ENCODE peak calls at places on chromosomes 7 and 10, in nine cellular contexts. One of them, this sample, is unnamed. For H3K9me3, H3K4me1 and H3K27me3, the result is how much of the 10 kb centered on the place peaks cover.

GRCh38 chr7:140273417-140273816 is 96.6 kb upstream of the KDM7A start:
- DNase-seq in aorta: no peak
- DNase-seq in neural progenitor cell: no peak
- DNase-seq in lower lobe of right lung: no peak
- DNase-seq in heart right ventricle: no peak
- DNase-seq in esophagus squamous epithelium: no peak
- DNase-seq in body of pancreas: no peak
- DNase-seq in tibial nerve: no peak
- DNase-seq in pancreas: no peak
- DNase-seq in this sample: no peak

GRCh38 chr10:110553905-110554304 is 13.6 kb upstream of the SMC3 start:
- DNase-seq in pancreas: no peak
- DNase-seq in esophagus squamous epithelium: no peak
- DNase-seq in tibial nerve: no peak
- DNase-seq in aorta: no peak
- DNase-seq in body of pancreas: peak
- DNase-seq in lower lobe of right lung: no peak
- DNase-seq in neural progenitor cell: peak
- DNase-seq in heart right ventricle: no peak
- DNase-seq in this sample: no peak

GRCh38 chr10:114928818-114929217 is 9.2 kb upstream of the TRUB1 start:
- DNase-seq in esophagus squamous epithelium: no peak
- DNase-seq in aorta: no peak
- DNase-seq in neural progenitor cell: no peak
- DNase-seq in pancreas: peak
- DNase-seq in tibial nerve: no peak
- DNase-seq in body of pancreas: peak
- DNase-seq in lower lobe of right lung: no peak
- DNase-seq in heart right ventricle: no peak
- DNase-seq in this sample: no peak

GRCh38 chr10:132185601-132186487 is 904 bp upstream of the DPYSL4 start:
- DNase-seq in aorta: no peak
- DNase-seq in lower lobe of right lung: no peak
- DNase-seq in pancreas: peak
- DNase-seq in heart right ventricle: no peak
- DNase-seq in body of pancreas: peak
- DNase-seq in tibial nerve: no peak
- DNase-seq in neural progenitor cell: peak
- DNase-seq in esophagus squamous epithelium: no peak
- DNase-seq in this sample: no peak

GRCh38 chr10:93746844-93747284 is 10.9 kb upstream of the LGI1 start:
- DNase-seq in heart right ventricle: no peak
- DNase-seq in pancreas: no peak
- DNase-seq in esophagus squamous epithelium: no peak
- DNase-seq in lower lobe of right lung: no peak
- DNase-seq in tibial nerve: peak
- DNase-seq in body of pancreas: no peak
- DNase-seq in aorta: no peak
- DNase-seq in neural progenitor cell: peak
- DNase-seq in this sample: no peak

GRCh38 chr7:43490016-43490415 is 92.9 kb upstream of the STK17A start:
- DNase-seq in neural progenitor cell: no peak
- DNase-seq in tibial nerve: no peak
- DNase-seq in pancreas: no peak
- DNase-seq in heart right ventricle: peak
- DNase-seq in aorta: no peak
- DNase-seq in body of pancreas: no peak
- DNase-seq in lower lobe of right lung: no peak
- DNase-seq in esophagus squamous epithelium: no peak
- DNase-seq in this sample: no peak

GRCh38 chr10:78540355-78541076 is 506.9 kb downstream of the RPS24 start:
- DNase-seq in pancreas: no peak
- DNase-seq in esophagus squamous epithelium: no peak
- DNase-seq in lower lobe of right lung: no peak
- DNase-seq in neural progenitor cell: no peak
- DNase-seq in body of pancreas: no peak
- DNase-seq in tibial nerve: no peak
- DNase-seq in aorta: no peak
- DNase-seq in heart right ventricle: no peak
- DNase-seq in this sample: no peak

GRCh38 chr10:72315611-72316385 is 38.9 kb downstream of the DNAJB12 start:
- DNase-seq in esophagus squamous epithelium: no peak
- DNase-seq in heart right ventricle: peak
- DNase-seq in aorta: no peak
- DNase-seq in body of pancreas: peak
- DNase-seq in neural progenitor cell: no peak
- DNase-seq in pancreas: peak
- DNase-seq in tibial nerve: peak
- DNase-seq in lower lobe of right lung: no peak
- DNase-seq in this sample: no peak

GRCh38 chr7:101474178-101474577 is 111.5 kb downstream of the COL26A1 start:
- DNase-seq in esophagus squamous epithelium: no peak
- DNase-seq in lower lobe of right lung: no peak
- DNase-seq in heart right ventricle: no peak
- DNase-seq in tibial nerve: no peak
- DNase-seq in aorta: peak
- DNase-seq in body of pancreas: no peak
- DNase-seq in pancreas: no peak
- DNase-seq in neural progenitor cell: no peak
- DNase-seq in this sample: no peak

GRCh38 chr10:95395947-95396449 is 105.2 kb upstream of the PDLIM1 start:
- DNase-seq in pancreas: peak
- DNase-seq in esophagus squamous epithelium: no peak
- DNase-seq in heart right ventricle: peak
- DNase-seq in body of pancreas: peak
- DNase-seq in lower lobe of right lung: peak
- DNase-seq in neural progenitor cell: no peak
- DNase-seq in tibial nerve: no peak
- DNase-seq in aorta: peak
- DNase-seq in this sample: no peak

GRCh38 chr7:65307651-65308299 is 65.9 kb upstream of the ZNF92 start:
- DNase-seq in heart right ventricle: peak
- DNase-seq in pancreas: no peak
- DNase-seq in lower lobe of right lung: no peak
- DNase-seq in aorta: no peak
- DNase-seq in body of pancreas: peak
- DNase-seq in esophagus squamous epithelium: no peak
- DNase-seq in tibial nerve: peak
- DNase-seq in neural progenitor cell: peak
- DNase-seq in this sample: peak

GRCh38 chr7:99624487-99624886 is 7.7 kb downstream of the ZSCAN25 start:
- DNase-seq in aorta: no peak
- DNase-seq in heart right ventricle: no peak
- DNase-seq in neural progenitor cell: no peak
- DNase-seq in tibial nerve: no peak
- DNase-seq in body of pancreas: no peak
- DNase-seq in esophagus squamous epithelium: no peak
- DNase-seq in lower lobe of right lung: no peak
- DNase-seq in pancreas: no peak
- DNase-seq in this sample: no peak

GRCh38 chr7:6691609-6692106 is 15.1 kb downstream of the ZNF12 start:
- DNase-seq in tibial nerve: no peak
- DNase-seq in aorta: no peak
- DNase-seq in neural progenitor cell: no peak
- DNase-seq in body of pancreas: no peak
- DNase-seq in esophagus squamous epithelium: no peak
- DNase-seq in pancreas: no peak
- DNase-seq in lower lobe of right lung: no peak
- DNase-seq in heart right ventricle: no peak
- DNase-seq in this sample: no peak

GRCh38 chr7:47180268-47180826 is 401.6 kb downstream of the TNS3 start:
- DNase-seq in esophagus squamous epithelium: no peak
- DNase-seq in pancreas: peak
- DNase-seq in aorta: no peak
- DNase-seq in neural progenitor cell: peak
- DNase-seq in tibial nerve: peak
- DNase-seq in body of pancreas: peak
- DNase-seq in heart right ventricle: peak
- DNase-seq in lower lobe of right lung: no peak
- DNase-seq in this sample: peak

GRCh38 chr7:96084880-96085551 is 236.9 kb downstream of the SLC25A13 start:
- DNase-seq in heart right ventricle: no peak
- DNase-seq in lower lobe of right lung: no peak
- DNase-seq in neural progenitor cell: no peak
- DNase-seq in esophagus squamous epithelium: no peak
- DNase-seq in body of pancreas: no peak
- DNase-seq in aorta: no peak
- DNase-seq in tibial nerve: no peak
- DNase-seq in pancreas: no peak
- DNase-seq in this sample: no peak

GRCh38 chr10:72735288-72735926 is 43.5 kb downstream of the MCU start:
- DNase-seq in aorta: no peak
- DNase-seq in heart right ventricle: no peak
- DNase-seq in lower lobe of right lung: no peak
- DNase-seq in pancreas: no peak
- DNase-seq in esophagus squamous epithelium: no peak
- DNase-seq in tibial nerve: no peak
- DNase-seq in body of pancreas: no peak
- DNase-seq in neural progenitor cell: no peak
- DNase-seq in this sample: no peak

GRCh38 chr7:45573636-45574470 is at the start of gene ADCY1:
- DNase-seq in lower lobe of right lung: no peak
- DNase-seq in heart right ventricle: no peak
- DNase-seq in tibial nerve: no peak
- DNase-seq in body of pancreas: no peak
- DNase-seq in esophagus squamous epithelium: no peak
- DNase-seq in neural progenitor cell: peak
- DNase-seq in pancreas: no peak
- DNase-seq in aorta: no peak
- DNase-seq in this sample: peak

GRCh38 chr10:73228247-73228646 is 18.8 kb downstream of the DNAJC9 start:
- DNase-seq in neural progenitor cell: no peak
- DNase-seq in lower lobe of right lung: no peak
- DNase-seq in tibial nerve: no peak
- DNase-seq in aorta: no peak
- DNase-seq in pancreas: no peak
- DNase-seq in heart right ventricle: no peak
- DNase-seq in body of pancreas: no peak
- DNase-seq in esophagus squamous epithelium: no peak
- DNase-seq in this sample: no peak

GRCh38 chr7:111933614-111934013 is 272.6 kb downstream of the DOCK4 start:
- DNase-seq in body of pancreas: no peak
- DNase-seq in esophagus squamous epithelium: no peak
- DNase-seq in tibial nerve: no peak
- DNase-seq in lower lobe of right lung: no peak
- DNase-seq in pancreas: no peak
- DNase-seq in neural progenitor cell: no peak
- DNase-seq in aorta: no peak
- DNase-seq in heart right ventricle: no peak
- DNase-seq in this sample: no peak

GRCh38 chr10:38054361-38054797 is 39.8 kb upstream of the ZNF37A start:
- DNase-seq in lower lobe of right lung: no peak
- DNase-seq in body of pancreas: no peak
- DNase-seq in esophagus squamous epithelium: no peak
- DNase-seq in pancreas: no peak
- DNase-seq in neural progenitor cell: no peak
- DNase-seq in tibial nerve: no peak
- DNase-seq in aorta: no peak
- DNase-seq in heart right ventricle: no peak
- DNase-seq in this sample: no peak
- H3K9me3 ChIP-seq in lower lobe of right lung: half or more
- H3K9me3 ChIP-seq in body of pancreas: under half
- H3K9me3 ChIP-seq in esophagus squamous epithelium: under half
- H3K9me3 ChIP-seq in pancreas: under half
- H3K9me3 ChIP-seq in neural progenitor cell: half or more
- H3K9me3 ChIP-seq in tibial nerve: under half
- H3K9me3 ChIP-seq in aorta: under half
- H3K9me3 ChIP-seq in heart right ventricle: under half
- H3K9me3 ChIP-seq in this sample: under half

GRCh38 chr7:151680810-151681209 is 161.1 kb upstream of the RHEB start:
- DNase-seq in body of pancreas: peak
- DNase-seq in esophagus squamous epithelium: no peak
- DNase-seq in neural progenitor cell: no peak
- DNase-seq in aorta: peak
- DNase-seq in pancreas: no peak
- DNase-seq in heart right ventricle: no peak
- DNase-seq in tibial nerve: peak
- DNase-seq in lower lobe of right lung: no peak
- DNase-seq in this sample: no peak
- H3K4me1 ChIP-seq in body of pancreas: under half
- H3K4me1 ChIP-seq in esophagus squamous epithelium: under half
- H3K4me1 ChIP-seq in neural progenitor cell: under half
- H3K4me1 ChIP-seq in aorta: under half
- H3K4me1 ChIP-seq in pancreas: under half
- H3K4me1 ChIP-seq in heart right ventricle: under half
- H3K4me1 ChIP-seq in tibial nerve: under half
- H3K4me1 ChIP-seq in lower lobe of right lung: under half
- H3K4me1 ChIP-seq in this sample: under half

DNA sequence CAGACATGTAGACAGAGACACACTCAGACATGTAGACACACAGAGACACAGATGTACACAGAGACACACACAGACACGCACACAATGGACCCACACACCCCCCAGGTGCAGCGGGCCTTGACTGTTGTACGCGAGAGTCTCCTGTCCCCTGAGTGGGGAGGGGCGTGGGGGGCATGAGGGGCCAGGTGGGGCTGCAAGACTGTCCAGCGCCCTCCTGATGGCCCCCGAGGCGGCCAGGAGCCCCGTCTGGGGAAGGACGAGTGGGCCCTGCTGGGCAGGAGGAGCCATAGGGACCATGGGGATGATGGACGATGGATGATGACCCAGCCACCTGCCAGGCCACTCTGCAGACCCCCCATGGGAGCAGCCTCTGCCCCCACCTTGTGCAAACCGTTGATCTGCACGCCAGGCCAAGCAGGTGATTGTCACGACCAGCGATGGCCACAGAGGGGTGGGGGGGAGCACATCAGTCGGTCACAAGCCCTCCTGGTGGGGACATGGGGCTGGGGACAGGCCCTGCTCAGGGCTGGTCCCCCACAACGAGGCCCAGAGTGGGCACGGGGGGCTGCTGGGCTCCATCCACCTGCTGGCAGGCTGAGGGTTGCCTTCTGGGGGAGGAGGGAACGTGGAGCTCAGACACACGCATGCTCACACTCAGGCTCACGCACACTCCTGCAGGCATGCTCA is 11.6 kb downstream of the VENTX start:
- DNase-seq in aorta: no peak
- DNase-seq in body of pancreas: no peak
- DNase-seq in pancreas: no peak
- DNase-seq in neural progenitor cell: no peak
- DNase-seq in tibial nerve: no peak
- DNase-seq in heart right ventricle: no peak
- DNase-seq in esophagus squamous epithelium: no peak
- DNase-seq in lower lobe of right lung: no peak
- DNase-seq in this sample: peak
- H3K27me3 ChIP-seq in aorta: under half
- H3K27me3 ChIP-seq in body of pancreas: under half
- H3K27me3 ChIP-seq in pancreas: under half
- H3K27me3 ChIP-seq in neural progenitor cell: under half
- H3K27me3 ChIP-seq in tibial nerve: half or more
- H3K27me3 ChIP-seq in heart right ventricle: half or more
- H3K27me3 ChIP-seq in esophagus squamous epithelium: under half
- H3K27me3 ChIP-seq in lower lobe of right lung: under half
- H3K27me3 ChIP-seq in this sample: under half

DNA sequence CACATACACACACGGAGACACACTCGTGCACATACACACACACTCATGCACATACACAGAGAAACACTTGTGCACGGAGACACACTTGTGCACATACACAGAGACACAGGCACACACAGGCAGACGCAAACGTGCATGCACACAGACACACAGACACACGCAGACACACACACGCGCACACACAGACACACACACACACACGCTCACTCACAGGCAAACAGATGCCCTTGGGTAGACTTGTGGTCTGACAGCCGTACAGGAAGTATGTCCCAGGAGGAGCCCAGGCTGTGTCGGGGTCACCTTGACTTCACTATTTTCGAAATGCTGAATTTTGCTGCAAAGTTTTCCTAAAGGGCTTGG is 538.0 kb downstream of the DNAJB6 start:
- DNase-seq in neural progenitor cell: no peak
- DNase-seq in esophagus squamous epithelium: no peak
- DNase-seq in aorta: no peak
- DNase-seq in tibial nerve: no peak
- DNase-seq in heart right ventricle: no peak
- DNase-seq in lower lobe of right lung: no peak
- DNase-seq in body of pancreas: no peak
- DNase-seq in pancreas: no peak
- DNase-seq in this sample: no peak
- H3K9me3 ChIP-seq in neural progenitor cell: under half
- H3K9me3 ChIP-seq in esophagus squamous epithelium: under half
- H3K9me3 ChIP-seq in aorta: under half
- H3K9me3 ChIP-seq in tibial nerve: under half
- H3K9me3 ChIP-seq in heart right ventricle: under half
- H3K9me3 ChIP-seq in lower lobe of right lung: under half
- H3K9me3 ChIP-seq in body of pancreas: under half
- H3K9me3 ChIP-seq in pancreas: under half
- H3K9me3 ChIP-seq in this sample: under half